ENCODE peak calls at places on chromosomes 3 and 15, in seven cellular contexts. I is RWPE1, Q is HCT116, C is GM23338, G is hepatocyte, Y is WTC11, J is dorsolateral prefrontal cortex. P is an unnamed sample.
A peak's percentile ranks its signal among the peaks of the same experiment; 100 is the strongest.

GRCh38 chr3:171556574-171557145 is 96.5 kb upstream of the TNIK start:
- DNase-seq in I (peak; percentile 8), J (no peak), Q (no peak), G (peak; percentile 25), Y (no peak), C (peak; percentile 45), P (no peak)

GRCh38 chr15:51161491-51162260 is 67.0 kb upstream of the TNFAIP8L3 start:
- DNase-seq in Q (no peak), C (no peak), Y (no peak), I (no peak), J (no peak), G (no peak), P (no peak)

GRCh38 chr15:84749111-84749991 is 959 bp downstream of the ZNF592 start:
- DNase-seq in C (peak; percentile 49), Y (peak; percentile 20), I (peak; percentile 18), Q (no peak), J (peak; percentile 29), G (peak; percentile 55), P (peak; percentile 38)

GRCh38 chr3:144549161-144549560 is 577.5 kb downstream of the DIPK2A start:
- DNase-seq in G (no peak), Y (no peak), Q (no peak), I (no peak), C (peak; percentile 74), J (no peak), P (peak; percentile 23)

GRCh38 chr3:128801779-128802369 is 75.9 kb downstream of the RAB7A start:
- DNase-seq in I (no peak), Q (no peak), Y (no peak), C (no peak), G (no peak), J (no peak), P (no peak)

GRCh38 chr3:123327956-123328850 is 120.7 kb downstream of the ADCY5 start:
- DNase-seq in J (no peak), Q (no peak), Y (no peak), G (no peak), C (no peak), I (no peak), P (no peak)

GRCh38 chr3:73188707-73189106 is 127.2 kb downstream of the EBLN2 start:
- DNase-seq in I (no peak), C (no peak), G (no peak), Y (no peak), Q (no peak), J (no peak), P (peak; percentile 16)

GRCh38 chr15:57969355-57969754 is 96.2 kb downstream of the ALDH1A2 start:
- DNase-seq in G (no peak), Y (no peak), C (peak; percentile 12), I (peak; percentile 57), Q (no peak), J (no peak), P (no peak)

GRCh38 chr3:133042778-133043177 is 4.6 kb downstream of the TMEM108 start:
- DNase-seq in G (peak; percentile 16), J (no peak), Y (no peak), I (no peak), Q (no peak), C (no peak), P (no peak)

GRCh38 chr3:100096866-100097265 is 17.4 kb downstream of the FILIP1L start:
- DNase-seq in C (no peak), J (no peak), I (no peak), Y (no peak), G (no peak), Q (no peak), P (no peak)

GRCh38 chr3:98021821-98022220 is 13.3 kb downstream of the GABRR3 start:
- DNase-seq in Q (no peak), G (peak; percentile 31), Y (no peak), J (no peak), C (no peak), I (peak; percentile 22), P (no peak)

GRCh38 chr3:175980731-175981130 is 1121.6 kb downstream of the NAALADL2 start:
- DNase-seq in C (no peak), G (no peak), Q (no peak), Y (no peak), I (no peak), J (no peak), P (no peak)

GRCh38 chr3:171586274-171586673 is 126.1 kb upstream of the TNIK start:
- DNase-seq in Y (no peak), I (no peak), G (no peak), Q (no peak), C (no peak), J (no peak), P (no peak)

GRCh38 chr15:23484870-23485269 is 37.8 kb upstream of the GOLGA6L2 start:
- DNase-seq in I (no peak), Y (no peak), C (no peak), J (no peak), Q (no peak), G (no peak), P (no peak)

GRCh38 chr3:126983653-126984390 is 907 bp downstream of the PLXNA1 start:
- DNase-seq in C (peak; percentile 87), Q (no peak), I (no peak), Y (peak; percentile 77), G (peak; percentile 74), J (no peak), P (peak; percentile 59)

GRCh38 chr3:188683032-188683491 is 488.7 kb upstream of the TPRG1 start:
- DNase-seq in C (no peak), J (no peak), Y (no peak), I (no peak), Q (no peak), G (peak; percentile 20), P (no peak)

GRCh38 chr3:197355713-197356112 is 57.3 kb upstream of the DLG1 start:
- DNase-seq in G (no peak), Q (no peak), Y (no peak), C (no peak), J (no peak), I (no peak), P (no peak)

GRCh38 chr3:154786724-154787123 is 293.4 kb upstream of the MME start:
- DNase-seq in I (no peak), Q (no peak), G (no peak), Y (no peak), C (no peak), J (no peak), P (no peak)

GRCh38 chr3:114646521-114646920 is 352.7 kb downstream of the TIGIT start:
- DNase-seq in C (no peak), Q (no peak), J (no peak), G (no peak), I (no peak), Y (no peak), P (no peak)

GRCh38 chr3:38054166-38054991 is 15.4 kb downstream of the DLEC1 start:
- DNase-seq in C (no peak), Q (no peak), G (peak; percentile 63), Y (no peak), I (no peak), J (no peak), P (no peak)

GRCh38 chr3:114121996-114122709 is 56.7 kb downstream of the DRD3 start:
- DNase-seq in I (no peak), J (no peak), Q (no peak), C (no peak), Y (no peak), G (no peak), P (no peak)

GRCh38 chr15:70525551-70525950 is 237.8 kb downstream of the UACA start:
- DNase-seq in G (no peak), I (no peak), C (no peak), J (no peak), Q (no peak), Y (no peak), P (no peak)

GRCh38 chr3:72031581-72031980 is 246.6 kb upstream of the PROK2 start:
- DNase-seq in G (no peak), Y (no peak), C (no peak), I (no peak), J (peak; percentile 49), Q (no peak), P (no peak)

GRCh38 chr3:143121240-143122088 is 1.9 kb downstream of the CHST2 start:
- DNase-seq in Y (peak; percentile 82), J (peak; percentile 71), Q (no peak), C (peak; percentile 81), I (no peak), G (no peak), P (peak; percentile 64)
- TF ChIP-seq CTCF in Y (peak; percentile 34), J (peak; percentile 58), Q (peak; percentile 47), C (peak; percentile 54), I (peak; percentile 36), G (peak; percentile 48), P (peak; percentile 41)

GRCh38 chr15:74251187-74251811 is 15.2 kb downstream of the CCDC33 start:
- DNase-seq in C (no peak), J (peak; percentile 72), Y (no peak), I (no peak), Q (no peak), G (no peak), P (no peak)

GRCh38 chr15:74257105-74257504 is 21.0 kb downstream of the CCDC33 start:
- DNase-seq in Y (no peak), I (no peak), G (no peak), Q (no peak), C (no peak), J (no peak), P (no peak)

GRCh38 chr15:74257623-74258022 is 21.5 kb downstream of the CCDC33 start:
- DNase-seq in J (no peak), Q (no peak), C (no peak), G (no peak), Y (no peak), I (no peak), P (no peak)

GRCh38 chr15:74252291-74253080 is 16.4 kb downstream of the CCDC33 start:
- DNase-seq in G (no peak), I (no peak), J (no peak), Y (no peak), C (no peak), Q (no peak), P (no peak)

DNA sequence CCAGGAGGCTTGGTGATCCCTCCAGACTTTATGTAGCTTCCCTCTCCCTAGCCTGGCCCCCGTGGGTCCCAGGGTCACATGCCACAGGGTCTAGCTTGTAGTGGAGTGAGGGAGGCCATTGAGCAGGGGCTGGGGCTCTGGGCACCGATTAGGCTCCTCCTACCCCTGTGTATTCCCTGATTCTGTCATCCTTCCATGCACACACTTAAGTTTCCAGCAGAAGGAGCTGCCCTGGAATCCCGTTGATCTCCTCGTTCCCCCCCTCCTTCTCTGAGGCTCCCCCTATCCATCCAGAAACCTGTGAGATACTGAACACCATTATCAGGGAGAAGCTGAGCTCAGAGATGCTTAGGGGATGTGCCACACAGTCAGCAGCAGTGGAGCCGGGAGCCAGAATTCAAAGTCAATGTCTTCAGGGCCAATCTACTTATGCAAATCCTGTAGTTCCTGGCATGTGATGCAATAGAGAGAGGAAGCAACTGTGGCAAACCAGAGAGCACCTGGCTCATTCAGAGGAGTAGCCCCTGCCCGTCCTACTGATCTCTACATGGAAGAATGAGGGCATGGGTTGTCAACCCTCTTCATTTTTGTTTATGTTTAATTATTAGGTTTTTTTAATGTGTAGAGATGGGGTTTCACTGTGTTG is 17.3 kb downstream of the CCDC33 start:
- DNase-seq in G (peak; percentile 22), Y (no peak), J (no peak), Q (no peak), I (no peak), C (peak; percentile 33), P (peak; percentile 27)
- TF ChIP-seq CTCF in G (no peak), Y (no peak), J (no peak), Q (no peak), I (no peak), C (no peak), P (no peak)

GRCh38 chr3:108552267-108553159 is 36.7 kb downstream of the CIP2A start:
- DNase-seq in I (peak; percentile 13), Q (peak; percentile 19), J (no peak), C (peak; percentile 69), G (peak; percentile 64), Y (no peak), P (no peak)
- TF ChIP-seq CTCF in I (peak; percentile 46), Q (peak; percentile 23), J (peak; percentile 66), C (peak; percentile 67), G (peak; percentile 69), Y (peak; percentile 19), P (peak; percentile 50)

GRCh38 chr3:185585862-185586643 is at the start of gene SENP2:
- DNase-seq in Q (peak; percentile 99), J (peak; percentile 99), Y (peak; percentile 99), G (peak; percentile 100), I (peak; percentile 98), C (peak; percentile 100), P (peak; percentile 99)
- TF ChIP-seq CTCF in Q (no peak), J (no peak), Y (no peak), G (no peak), I (no peak), C (no peak), P (no peak)